ENCODE peak calls at places on chromosomes 2 and 18, in nine cellular contexts. Q, U, I, L, O, V, N, W and E are unnamed samples.

GRCh38 chr2:241070811-241071676 is 31.0 kb downstream of the MTERF4 start:
- DNase-seq in Q (no peak), U (no peak), I (no peak), L (no peak), O (no peak), V (peak; percentile 82), N (peak; percentile 13), W (no peak), E (no peak)

GRCh38 chr2:202278944-202279343 is 13.4 kb downstream of the NOP58 start:
- DNase-seq in Q (no peak), U (no peak), I (no peak), L (peak; percentile 75), O (peak; percentile 85), V (no peak), N (no peak), W (peak; percentile 53), E (peak; percentile 46)

GRCh38 chr2:65320042-65320711 is 92.5 kb downstream of the ACTR2 start:
- DNase-seq in Q (no peak), U (no peak), I (no peak), L (no peak), O (peak; percentile 88), V (no peak), N (no peak), W (no peak), E (peak; percentile 78)

GRCh38 chr18:3148930-3149535 is 70.7 kb downstream of the MYOM1 start:
- DNase-seq in Q (no peak), U (no peak), I (no peak), L (no peak), O (peak; percentile 27), V (no peak), N (no peak), W (peak; percentile 10), E (no peak)

GRCh38 chr18:49006641-49007136 is 55.9 kb upstream of the SMAD7 start:
- DNase-seq in Q (no peak), U (peak; percentile 6), I (no peak), L (no peak), O (no peak), V (no peak), N (no peak), W (no peak), E (no peak)

GRCh38 chr2:217647226-217647625 is 355.6 kb downstream of the TNS1 start:
- DNase-seq in Q (no peak), U (no peak), I (no peak), L (no peak), O (no peak), V (no peak), N (no peak), W (no peak), E (no peak)

GRCh38 chr2:160630801-160631590 is 137.4 kb upstream of the RBMS1 start:
- DNase-seq in Q (no peak), U (no peak), I (no peak), L (no peak), O (peak; percentile 52), V (no peak), N (peak; percentile 31), W (no peak), E (peak; percentile 18)

GRCh38 chr2:23486676-23487075 is 101.7 kb downstream of the KLHL29 start:
- DNase-seq in Q (no peak), U (no peak), I (no peak), L (no peak), O (peak; percentile 61), V (no peak), N (peak; percentile 51), W (no peak), E (no peak)

GRCh38 chr18:9417081-9417841 is 58.1 kb upstream of the RALBP1 start:
- DNase-seq in Q (no peak), U (no peak), I (no peak), L (no peak), O (peak; percentile 57), V (peak; percentile 84), N (peak; percentile 45), W (no peak), E (peak; percentile 74)

GRCh38 chr18:35322486-35323258 is 21.5 kb downstream of the ZNF24 start:
- DNase-seq in Q (no peak), U (no peak), I (no peak), L (no peak), O (no peak), V (no peak), N (no peak), W (no peak), E (no peak)

GRCh38 chr2:33135645-33136044 is 188.9 kb downstream of the LTBP1 start:
- DNase-seq in Q (no peak), U (no peak), I (no peak), L (no peak), O (peak; percentile 48), V (no peak), N (no peak), W (no peak), E (peak; percentile 47)

GRCh38 chr18:79394438-79395307 is 1.1 kb upstream of the NFATC1 start:
- DNase-seq in Q (no peak), U (no peak), I (peak; percentile 53), L (no peak), O (peak; percentile 21), V (no peak), N (peak; percentile 56), W (no peak), E (peak; percentile 38)

GRCh38 chr2:223735659-223736244 is 101.6 kb downstream of the AP1S3 start:
- DNase-seq in Q (no peak), U (no peak), I (no peak), L (no peak), O (peak; percentile 66), V (peak; percentile 27), N (no peak), W (no peak), E (no peak)

GRCh38 chr2:48734576-48735303 is 20.8 kb downstream of the LHCGR start:
- DNase-seq in Q (no peak), U (no peak), I (no peak), L (no peak), O (no peak), V (no peak), N (no peak), W (no peak), E (no peak)